ENCODE peak calls at places on chromosomes 16 and 17, in four cellular contexts. One of them, this sample, is unnamed. For H3K4me1, the result is how much of the 10 kb centered on the place peaks cover.

GRCh38 chr16:72044825-72045359 is 9.4 kb upstream of the HP start:
- DNase-seq in ascending aorta: no peak
- DNase-seq in fibroblast of lung: no peak
- DNase-seq in A549: no peak
- DNase-seq in this sample: no peak

GRCh38 chr17:6346387-6346786 is 88.5 kb downstream of the AIPL1 start:
- DNase-seq in ascending aorta: no peak
- DNase-seq in fibroblast of lung: no peak
- DNase-seq in A549: no peak
- DNase-seq in this sample: no peak

GRCh38 chr17:50547035-50547735 is at the start of gene SPATA20:
- DNase-seq in ascending aorta: peak
- DNase-seq in fibroblast of lung: peak
- DNase-seq in A549: peak
- DNase-seq in this sample: peak

GRCh38 chr16:10601444-10602401 is 21.3 kb upstream of the EMP2 start:
- DNase-seq in ascending aorta: no peak
- DNase-seq in fibroblast of lung: no peak
- DNase-seq in A549: no peak
- DNase-seq in this sample: no peak

GRCh38 chr17:15456972-15457722 is 10.3 kb downstream of the CDRT4 start:
- DNase-seq in ascending aorta: peak
- DNase-seq in fibroblast of lung: peak
- DNase-seq in A549: no peak
- DNase-seq in this sample: no peak

GRCh38 chr17:39618956-39619785 is 7.6 kb upstream of the PPP1R1B start:
- DNase-seq in ascending aorta: no peak
- DNase-seq in fibroblast of lung: no peak
- DNase-seq in A549: no peak
- DNase-seq in this sample: no peak

GRCh38 chr16:81189100-81189664 is 49.3 kb upstream of the BCO1 start:
- DNase-seq in ascending aorta: peak
- DNase-seq in fibroblast of lung: peak
- DNase-seq in A549: no peak
- DNase-seq in this sample: no peak

GRCh38 chr17:67412057-67412456 is 35.0 kb downstream of the PITPNC1 start:
- DNase-seq in ascending aorta: no peak
- DNase-seq in fibroblast of lung: no peak
- DNase-seq in A549: no peak
- DNase-seq in this sample: no peak

GRCh38 chr17:34306466-34306865 is 12.8 kb upstream of the CCL8 start:
- DNase-seq in ascending aorta: peak
- DNase-seq in fibroblast of lung: peak
- DNase-seq in A549: peak
- DNase-seq in this sample: peak

GRCh38 chr16:26665166-26665939 is 401.4 kb upstream of the C16orf82 start:
- DNase-seq in ascending aorta: no peak
- DNase-seq in fibroblast of lung: no peak
- DNase-seq in A549: no peak
- DNase-seq in this sample: no peak

DNA sequence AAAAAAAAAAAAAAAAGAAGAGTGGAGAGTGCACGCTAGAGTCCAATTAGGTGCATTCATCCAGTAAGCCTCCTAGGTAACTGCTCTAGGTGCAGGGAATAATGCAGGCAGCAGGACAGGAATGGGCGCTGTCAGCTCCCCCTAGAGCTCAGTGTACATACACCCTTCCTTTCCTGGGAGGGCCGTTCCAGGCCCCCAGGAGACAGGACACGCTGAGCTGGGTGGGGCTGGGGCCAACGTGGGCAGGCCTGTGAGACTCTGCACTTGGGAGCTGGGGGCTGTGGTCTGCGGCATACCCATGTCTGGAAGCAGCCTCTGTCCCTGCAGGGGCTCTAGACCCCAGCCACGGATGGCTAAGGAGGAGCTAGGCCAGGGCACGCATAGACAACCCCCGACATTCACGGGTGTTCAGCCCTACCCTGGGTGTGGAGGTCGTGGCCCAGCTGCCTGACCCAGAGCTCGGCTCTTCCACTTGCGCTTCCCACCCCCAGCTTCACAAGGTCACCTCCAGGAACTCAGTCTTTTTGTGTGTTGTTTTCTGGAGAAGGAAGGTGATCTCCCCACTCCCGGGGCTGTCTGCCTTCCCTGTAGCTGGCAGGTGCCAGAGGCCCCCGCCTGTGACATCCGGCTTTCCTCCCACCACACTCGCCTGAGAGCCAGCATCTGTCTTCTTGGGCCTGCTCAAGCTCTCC is 985 bp upstream of the ANTKMT start:
- DNase-seq in ascending aorta: no peak
- DNase-seq in fibroblast of lung: no peak
- DNase-seq in A549: peak
- DNase-seq in this sample: no peak
- TF ChIP-seq CTCF in ascending aorta: no peak
- TF ChIP-seq CTCF in fibroblast of lung: peak
- TF ChIP-seq CTCF in A549: peak
- TF ChIP-seq CTCF in this sample: peak

GRCh38 chr17:17924131-17924856 is 47.9 kb downstream of the TOM1L2 start:
- DNase-seq in ascending aorta: no peak
- DNase-seq in fibroblast of lung: peak
- DNase-seq in A549: no peak
- DNase-seq in this sample: no peak
- H3K4me1 ChIP-seq in ascending aorta: under half
- H3K4me1 ChIP-seq in fibroblast of lung: under half
- H3K4me1 ChIP-seq in A549: half or more
- H3K4me1 ChIP-seq in this sample: under half

GRCh38 chr17:47820023-47820789 is 1.4 kb downstream of the OSBPL7 start:
- DNase-seq in ascending aorta: no peak
- DNase-seq in fibroblast of lung: no peak
- DNase-seq in A549: no peak
- DNase-seq in this sample: no peak

GRCh38 chr17:47821031-47821423 is 567 bp downstream of the OSBPL7 start:
- DNase-seq in ascending aorta: no peak
- DNase-seq in fibroblast of lung: no peak
- DNase-seq in A549: no peak
- DNase-seq in this sample: no peak

GRCh38 chr17:47823519-47823918 is 1.9 kb upstream of the OSBPL7 start:
- DNase-seq in ascending aorta: no peak
- DNase-seq in fibroblast of lung: no peak
- DNase-seq in A549: no peak
- DNase-seq in this sample: no peak

GRCh38 chr17:47822785-47823184 is 1.2 kb upstream of the OSBPL7 start:
- DNase-seq in ascending aorta: no peak
- DNase-seq in fibroblast of lung: no peak
- DNase-seq in A549: no peak
- DNase-seq in this sample: no peak

GRCh38 chr17:47821424-47822379 is at the start of gene OSBPL7:
- DNase-seq in ascending aorta: peak
- DNase-seq in fibroblast of lung: peak
- DNase-seq in A549: peak
- DNase-seq in this sample: peak
- TF ChIP-seq CTCF in ascending aorta: peak
- TF ChIP-seq CTCF in fibroblast of lung: no peak
- TF ChIP-seq CTCF in A549: peak
- TF ChIP-seq CTCF in this sample: peak

DNA sequence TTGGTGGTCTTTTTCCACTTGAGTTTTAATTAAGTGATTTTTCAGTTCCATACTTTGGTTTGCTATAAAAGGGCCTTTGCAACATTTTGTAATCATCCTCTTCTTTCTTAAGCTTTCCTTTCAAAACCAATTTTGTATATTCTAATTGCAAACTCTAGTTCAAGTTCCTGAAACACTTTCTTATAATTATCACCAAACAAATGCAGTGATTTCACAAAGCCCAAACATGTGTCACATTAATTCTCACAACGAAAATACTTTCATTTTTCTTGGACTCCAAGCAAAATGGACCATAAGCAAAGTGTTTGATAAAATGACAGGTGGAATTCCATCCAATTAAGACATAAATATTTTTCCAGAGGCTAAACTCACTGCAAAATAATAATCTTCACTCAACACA is 188.2 kb upstream of the IRX5 start:
- DNase-seq in ascending aorta: no peak
- DNase-seq in fibroblast of lung: no peak
- DNase-seq in A549: no peak
- DNase-seq in this sample: no peak
- H3K4me1 ChIP-seq in ascending aorta: under half
- H3K4me1 ChIP-seq in fibroblast of lung: under half
- H3K4me1 ChIP-seq in A549: under half
- H3K4me1 ChIP-seq in this sample: under half